ENCODE peak calls at places on chromosomes 13 and 19, in nine cellular contexts. One of them, this sample, is unnamed.

GRCh38 chr13:53015971-53016370 is 12.6 kb upstream of the OLFM4 start:
- DNase-seq in thoracic aorta: no peak
- DNase-seq in IMR-90: no peak
- DNase-seq in endothelial cell of umbilical vein: no peak
- DNase-seq in uterus: no peak
- DNase-seq in astrocyte of the spinal cord: no peak
- DNase-seq in OCI-LY7: no peak
- DNase-seq in neural progenitor cell: no peak
- DNase-seq in psoas muscle: no peak
- DNase-seq in this sample: no peak

GRCh38 chr19:36265856-36266374 is 51.0 kb downstream of the ZNF146 start:
- DNase-seq in neural progenitor cell: no peak
- DNase-seq in endothelial cell of umbilical vein: no peak
- DNase-seq in thoracic aorta: no peak
- DNase-seq in psoas muscle: no peak
- DNase-seq in uterus: no peak
- DNase-seq in IMR-90: no peak
- DNase-seq in astrocyte of the spinal cord: no peak
- DNase-seq in OCI-LY7: no peak
- DNase-seq in this sample: no peak

GRCh38 chr13:106295971-106296370 is 239.5 kb downstream of the EFNB2 start:
- DNase-seq in thoracic aorta: no peak
- DNase-seq in uterus: no peak
- DNase-seq in endothelial cell of umbilical vein: no peak
- DNase-seq in OCI-LY7: no peak
- DNase-seq in psoas muscle: no peak
- DNase-seq in IMR-90: no peak
- DNase-seq in neural progenitor cell: peak
- DNase-seq in astrocyte of the spinal cord: no peak
- DNase-seq in this sample: no peak

GRCh38 chr19:14325863-14326262 is 55.4 kb upstream of the ADGRE5 start:
- DNase-seq in uterus: no peak
- DNase-seq in IMR-90: no peak
- DNase-seq in thoracic aorta: no peak
- DNase-seq in endothelial cell of umbilical vein: no peak
- DNase-seq in OCI-LY7: no peak
- DNase-seq in neural progenitor cell: no peak
- DNase-seq in psoas muscle: no peak
- DNase-seq in astrocyte of the spinal cord: no peak
- DNase-seq in this sample: no peak

GRCh38 chr13:93915269-93915809 is 564.1 kb downstream of the DCT start:
- DNase-seq in IMR-90: peak
- DNase-seq in uterus: no peak
- DNase-seq in astrocyte of the spinal cord: peak
- DNase-seq in neural progenitor cell: no peak
- DNase-seq in psoas muscle: no peak
- DNase-seq in thoracic aorta: no peak
- DNase-seq in OCI-LY7: no peak
- DNase-seq in endothelial cell of umbilical vein: no peak
- DNase-seq in this sample: peak

GRCh38 chr19:8145969-8146368 is 3.4 kb downstream of the FBN3 start:
- DNase-seq in thoracic aorta: no peak
- DNase-seq in psoas muscle: no peak
- DNase-seq in astrocyte of the spinal cord: no peak
- DNase-seq in neural progenitor cell: peak
- DNase-seq in uterus: no peak
- DNase-seq in endothelial cell of umbilical vein: no peak
- DNase-seq in IMR-90: no peak
- DNase-seq in OCI-LY7: peak
- DNase-seq in this sample: no peak

GRCh38 chr19:7386308-7386707 is 37.6 kb downstream of the ARHGEF18 start:
- DNase-seq in astrocyte of the spinal cord: no peak
- DNase-seq in OCI-LY7: no peak
- DNase-seq in uterus: no peak
- DNase-seq in endothelial cell of umbilical vein: no peak
- DNase-seq in neural progenitor cell: no peak
- DNase-seq in thoracic aorta: no peak
- DNase-seq in IMR-90: no peak
- DNase-seq in psoas muscle: no peak
- DNase-seq in this sample: no peak

GRCh38 chr19:39768334-39768733 is 10.3 kb upstream of the LEUTX start:
- DNase-seq in IMR-90: no peak
- DNase-seq in uterus: no peak
- DNase-seq in thoracic aorta: no peak
- DNase-seq in OCI-LY7: no peak
- DNase-seq in endothelial cell of umbilical vein: no peak
- DNase-seq in astrocyte of the spinal cord: no peak
- DNase-seq in psoas muscle: no peak
- DNase-seq in neural progenitor cell: no peak
- DNase-seq in this sample: no peak

GRCh38 chr13:57665471-57665870 is 33.9 kb downstream of the PCDH17 start:
- DNase-seq in thoracic aorta: no peak
- DNase-seq in astrocyte of the spinal cord: no peak
- DNase-seq in OCI-LY7: no peak
- DNase-seq in endothelial cell of umbilical vein: no peak
- DNase-seq in neural progenitor cell: no peak
- DNase-seq in IMR-90: no peak
- DNase-seq in uterus: no peak
- DNase-seq in psoas muscle: no peak
- DNase-seq in this sample: no peak

GRCh38 chr13:98577823-98578285 is 947 bp upstream of the STK24 start:
- DNase-seq in psoas muscle: no peak
- DNase-seq in endothelial cell of umbilical vein: no peak
- DNase-seq in astrocyte of the spinal cord: no peak
- DNase-seq in neural progenitor cell: no peak
- DNase-seq in thoracic aorta: no peak
- DNase-seq in uterus: no peak
- DNase-seq in OCI-LY7: no peak
- DNase-seq in IMR-90: no peak
- DNase-seq in this sample: no peak

GRCh38 chr13:75935805-75936204 is 299.7 kb downstream of the LMO7 start:
- DNase-seq in psoas muscle: no peak
- DNase-seq in astrocyte of the spinal cord: no peak
- DNase-seq in neural progenitor cell: no peak
- DNase-seq in uterus: no peak
- DNase-seq in endothelial cell of umbilical vein: no peak
- DNase-seq in OCI-LY7: no peak
- DNase-seq in thoracic aorta: no peak
- DNase-seq in IMR-90: no peak
- DNase-seq in this sample: no peak

GRCh38 chr13:44895584-44895983 is 93.7 kb downstream of the NUFIP1 start:
- DNase-seq in uterus: no peak
- DNase-seq in endothelial cell of umbilical vein: no peak
- DNase-seq in thoracic aorta: no peak
- DNase-seq in neural progenitor cell: no peak
- DNase-seq in astrocyte of the spinal cord: no peak
- DNase-seq in psoas muscle: no peak
- DNase-seq in OCI-LY7: no peak
- DNase-seq in IMR-90: no peak
- DNase-seq in this sample: no peak

GRCh38 chr19:6070179-6071102 is 39.9 kb downstream of the RFX2 start:
- DNase-seq in thoracic aorta: no peak
- DNase-seq in IMR-90: no peak
- DNase-seq in neural progenitor cell: no peak
- DNase-seq in endothelial cell of umbilical vein: no peak
- DNase-seq in psoas muscle: no peak
- DNase-seq in astrocyte of the spinal cord: no peak
- DNase-seq in OCI-LY7: peak
- DNase-seq in uterus: no peak
- DNase-seq in this sample: no peak

GRCh38 chr19:862529-863304 is 3.3 kb downstream of the CFD start:
- DNase-seq in neural progenitor cell: peak
- DNase-seq in OCI-LY7: peak
- DNase-seq in uterus: peak
- DNase-seq in endothelial cell of umbilical vein: peak
- DNase-seq in thoracic aorta: no peak
- DNase-seq in astrocyte of the spinal cord: peak
- DNase-seq in psoas muscle: peak
- DNase-seq in IMR-90: peak
- DNase-seq in this sample: no peak

GRCh38 chr19:58559275-58560006 is 1.0 kb upstream of the UBE2M start:
- DNase-seq in OCI-LY7: peak
- DNase-seq in astrocyte of the spinal cord: peak
- DNase-seq in IMR-90: peak
- DNase-seq in neural progenitor cell: peak
- DNase-seq in endothelial cell of umbilical vein: peak
- DNase-seq in uterus: peak
- DNase-seq in psoas muscle: peak
- DNase-seq in thoracic aorta: peak
- DNase-seq in this sample: peak

GRCh38 chr19:38213469-38213868 is 10.6 kb downstream of the DPF1 start:
- DNase-seq in thoracic aorta: no peak
- DNase-seq in psoas muscle: no peak
- DNase-seq in OCI-LY7: no peak
- DNase-seq in neural progenitor cell: no peak
- DNase-seq in endothelial cell of umbilical vein: no peak
- DNase-seq in IMR-90: no peak
- DNase-seq in astrocyte of the spinal cord: no peak
- DNase-seq in uterus: no peak
- DNase-seq in this sample: no peak
- H3K4me3 ChIP-seq in thoracic aorta: no peak
- H3K4me3 ChIP-seq in psoas muscle: no peak
- H3K4me3 ChIP-seq in OCI-LY7: no peak
- H3K4me3 ChIP-seq in neural progenitor cell: no peak
- H3K4me3 ChIP-seq in endothelial cell of umbilical vein: no peak
- H3K4me3 ChIP-seq in IMR-90: no peak
- H3K4me3 ChIP-seq in astrocyte of the spinal cord: no peak
- H3K4me3 ChIP-seq in uterus: no peak
- H3K4me3 ChIP-seq in this sample: no peak

DNA sequence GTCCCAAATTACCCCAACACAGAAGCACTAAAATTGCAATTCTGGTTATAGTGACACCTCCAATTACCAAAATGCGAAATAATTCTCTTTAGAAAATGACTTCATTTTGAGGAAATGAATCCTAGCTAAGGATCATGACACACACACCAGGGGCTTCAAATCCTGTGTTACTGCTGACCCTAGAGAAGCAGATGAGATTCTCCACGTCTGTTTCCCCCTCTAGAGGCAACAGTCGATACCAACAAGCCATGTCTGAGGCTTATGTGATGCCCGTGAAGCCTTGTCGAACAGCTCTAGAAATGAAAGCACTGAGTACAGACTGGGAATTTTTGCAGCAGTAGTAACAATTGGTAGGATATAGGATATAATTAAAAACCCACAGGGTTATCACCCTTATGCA is 153.6 kb upstream of the TMTC4 start:
- DNase-seq in OCI-LY7: no peak
- DNase-seq in thoracic aorta: no peak
- DNase-seq in psoas muscle: no peak
- DNase-seq in astrocyte of the spinal cord: no peak
- DNase-seq in endothelial cell of umbilical vein: no peak
- DNase-seq in neural progenitor cell: peak
- DNase-seq in IMR-90: no peak
- DNase-seq in uterus: no peak
- DNase-seq in this sample: no peak
- TF ChIP-seq CTCF in OCI-LY7: no peak
- TF ChIP-seq CTCF in thoracic aorta: no peak
- TF ChIP-seq CTCF in psoas muscle: no peak
- TF ChIP-seq CTCF in astrocyte of the spinal cord: peak
- TF ChIP-seq CTCF in endothelial cell of umbilical vein: no peak
- TF ChIP-seq CTCF in neural progenitor cell: peak
- TF ChIP-seq CTCF in IMR-90: peak
- TF ChIP-seq CTCF in uterus: no peak
- TF ChIP-seq CTCF in this sample: peak

DNA sequence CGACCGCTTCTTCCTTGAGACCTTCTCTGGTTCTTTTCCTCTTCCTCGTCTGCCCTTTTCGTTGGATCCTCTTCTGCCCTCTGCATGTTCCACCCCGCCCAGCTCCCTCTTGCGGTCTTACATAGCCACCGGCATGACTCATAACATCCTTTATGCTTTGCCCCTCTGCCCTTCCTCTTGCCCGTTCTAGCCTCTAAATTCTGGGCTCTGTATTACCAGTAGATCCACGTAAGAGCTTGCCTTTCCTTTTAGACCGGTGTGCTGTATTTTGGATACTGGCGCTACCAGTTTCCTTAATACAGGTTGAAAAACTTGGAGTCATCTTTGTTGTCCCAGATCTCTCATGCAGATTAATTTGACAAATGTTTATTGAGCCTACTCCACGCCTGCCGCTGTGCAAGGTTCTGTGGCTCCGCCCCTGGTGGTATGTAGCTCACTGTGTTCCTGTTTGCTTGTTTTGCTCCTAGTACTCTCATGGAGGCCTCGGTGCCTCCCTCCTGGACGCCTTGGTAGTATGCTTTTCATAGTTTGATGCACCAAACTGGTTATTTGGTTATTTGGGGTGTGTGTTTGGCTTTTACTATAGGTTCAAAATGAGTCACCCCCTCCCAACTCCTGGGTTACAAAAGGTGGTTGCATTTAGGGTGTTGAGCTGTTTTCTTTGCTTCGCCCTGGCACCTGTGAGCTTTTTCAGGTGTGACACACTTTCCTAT is 1.7 kb downstream of the GTF3A start:
- DNase-seq in neural progenitor cell: peak
- DNase-seq in endothelial cell of umbilical vein: peak
- DNase-seq in IMR-90: peak
- DNase-seq in thoracic aorta: peak
- DNase-seq in uterus: peak
- DNase-seq in astrocyte of the spinal cord: peak
- DNase-seq in psoas muscle: peak
- DNase-seq in OCI-LY7: peak
- DNase-seq in this sample: peak
- H3K4me3 ChIP-seq in neural progenitor cell: peak
- H3K4me3 ChIP-seq in endothelial cell of umbilical vein: peak
- H3K4me3 ChIP-seq in IMR-90: no peak
- H3K4me3 ChIP-seq in thoracic aorta: peak
- H3K4me3 ChIP-seq in uterus: peak
- H3K4me3 ChIP-seq in astrocyte of the spinal cord: peak
- H3K4me3 ChIP-seq in psoas muscle: peak
- H3K4me3 ChIP-seq in OCI-LY7: peak
- H3K4me3 ChIP-seq in this sample: peak

GRCh38 chr19:41570639-41571112 is 5.3 kb upstream of the CEACAM21 start:
- DNase-seq in uterus: peak
- DNase-seq in thoracic aorta: no peak
- DNase-seq in neural progenitor cell: peak
- DNase-seq in endothelial cell of umbilical vein: peak
- DNase-seq in astrocyte of the spinal cord: peak
- DNase-seq in psoas muscle: peak
- DNase-seq in OCI-LY7: peak
- DNase-seq in IMR-90: peak
- DNase-seq in this sample: peak
- TF ChIP-seq CTCF in uterus: peak
- TF ChIP-seq CTCF in thoracic aorta: peak
- TF ChIP-seq CTCF in neural progenitor cell: peak
- TF ChIP-seq CTCF in endothelial cell of umbilical vein: peak
- TF ChIP-seq CTCF in astrocyte of the spinal cord: peak
- TF ChIP-seq CTCF in psoas muscle: peak
- TF ChIP-seq CTCF in OCI-LY7: peak
- TF ChIP-seq CTCF in IMR-90: peak
- TF ChIP-seq CTCF in this sample: peak

DNA sequence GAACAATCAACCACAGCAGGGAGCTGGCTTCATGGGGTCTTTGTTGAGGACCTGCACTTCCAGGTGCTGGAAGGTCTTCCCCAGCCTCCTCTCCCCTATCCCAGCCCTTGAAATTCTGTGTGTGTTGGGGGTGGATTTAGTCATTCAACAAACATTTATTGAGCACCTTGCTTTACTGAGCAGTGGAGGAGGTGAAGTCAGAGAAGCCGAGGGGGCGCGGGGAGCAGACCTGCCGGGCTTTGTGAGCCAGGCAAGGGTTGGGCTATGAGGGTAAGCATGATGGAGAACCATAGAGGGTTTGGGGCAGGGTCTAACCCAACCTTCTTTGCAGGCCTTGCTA is 3.5 kb upstream of the C19orf85 start:
- DNase-seq in neural progenitor cell: no peak
- DNase-seq in psoas muscle: no peak
- DNase-seq in OCI-LY7: no peak
- DNase-seq in thoracic aorta: no peak
- DNase-seq in IMR-90: no peak
- DNase-seq in endothelial cell of umbilical vein: no peak
- DNase-seq in astrocyte of the spinal cord: no peak
- DNase-seq in uterus: no peak
- DNase-seq in this sample: no peak
- H3K4me3 ChIP-seq in neural progenitor cell: no peak
- H3K4me3 ChIP-seq in psoas muscle: no peak
- H3K4me3 ChIP-seq in OCI-LY7: no peak
- H3K4me3 ChIP-seq in thoracic aorta: no peak
- H3K4me3 ChIP-seq in IMR-90: no peak
- H3K4me3 ChIP-seq in endothelial cell of umbilical vein: no peak
- H3K4me3 ChIP-seq in astrocyte of the spinal cord: no peak
- H3K4me3 ChIP-seq in uterus: no peak
- H3K4me3 ChIP-seq in this sample: no peak